ENCODE peak calls at places on chromosomes 2 and 18, in seven cellular contexts. V, E, I, U, J, Q and K are unnamed samples. For H3K27me3, the result is how much of the 10 kb centered on the place peaks cover.

GRCh38 chr2:88450925-88451575 is 1.4 kb downstream of the FOXI3 start:
- DNase-seq in E (no peak), Q (no peak), I (no peak), V (no peak), U (no peak), J (peak), K (no peak)

GRCh38 chr2:208698114-208698513 is 291.5 kb downstream of the PTH2R start:
- DNase-seq in U (no peak), J (no peak), V (no peak), I (no peak), Q (no peak), E (no peak), K (no peak)

GRCh38 chr2:34373586-34374233 is 774.6 kb upstream of the FAM98A start:
- DNase-seq in J (no peak), Q (no peak), E (no peak), U (no peak), I (no peak), V (no peak), K (no peak)

GRCh38 chr2:102041351-102041750 is 49.6 kb downstream of the IL1R2 start:
- DNase-seq in E (no peak), Q (no peak), V (no peak), I (no peak), U (peak), J (no peak), K (no peak)

GRCh38 chr2:157627594-157628281 is 926 bp downstream of the ACVR1C start:
- DNase-seq in E (no peak), V (no peak), I (no peak), U (no peak), Q (peak), J (no peak), K (no peak)

GRCh38 chr18:6752200-6752873 is 22.8 kb downstream of the ARHGAP28 start:
- DNase-seq in I (no peak), V (no peak), J (no peak), E (no peak), U (no peak), Q (peak), K (no peak)

GRCh38 chr2:27085670-27086089 is 892 bp upstream of the KHK start:
- DNase-seq in Q (peak), V (no peak), I (no peak), U (peak), J (peak), E (peak), K (peak)

GRCh38 chr2:10287766-10288165 is 14.9 kb upstream of the HPCAL1 start:
- DNase-seq in V (no peak), Q (no peak), E (no peak), U (no peak), J (peak), I (no peak), K (no peak)

GRCh38 chr2:55140316-55141219 is 90.3 kb upstream of the RTN4 start:
- DNase-seq in U (no peak), Q (no peak), E (no peak), V (no peak), J (no peak), I (no peak), K (no peak)

GRCh38 chr2:176174850-176175728 is 13.4 kb upstream of the HOXD1 start:
- DNase-seq in U (no peak), J (no peak), Q (no peak), E (peak), I (no peak), V (no peak), K (no peak)

GRCh38 chr2:102753563-102754159 is 8.2 kb upstream of the TMEM182 start:
- DNase-seq in V (peak), I (no peak), J (no peak), E (no peak), U (peak), Q (peak), K (no peak)

GRCh38 chr2:41441958-41442357 is 605.9 kb upstream of the PKDCC start:
- DNase-seq in Q (no peak), I (no peak), J (no peak), U (no peak), E (no peak), V (no peak), K (no peak)

GRCh38 chr18:25005602-25006375 is 346.2 kb downstream of the ZNF521 start:
- DNase-seq in Q (no peak), I (no peak), J (no peak), U (no peak), V (no peak), E (no peak), K (no peak)

GRCh38 chr18:21914739-21915319 is 174.2 kb downstream of the MIB1 start:
- DNase-seq in I (peak), J (no peak), U (no peak), E (no peak), Q (peak), V (peak), K (no peak)

GRCh38 chr2:217866457-217866856 is 136.3 kb downstream of the TNS1 start:
- DNase-seq in J (no peak), E (no peak), U (no peak), Q (no peak), V (no peak), I (no peak), K (no peak)

GRCh38 chr2:164960159-164960558 is 4.8 kb upstream of the SLC38A11 start:
- DNase-seq in J (no peak), I (no peak), U (no peak), E (no peak), Q (no peak), V (no peak), K (no peak)

GRCh38 chr2:113157108-113157896 is 16.5 kb upstream of the PSD4 start:
- DNase-seq in Q (no peak), J (peak), U (no peak), I (no peak), E (no peak), V (no peak), K (peak)

GRCh38 chr18:75293591-75293990 is 83.0 kb downstream of the TSHZ1 start:
- DNase-seq in Q (peak), V (no peak), U (no peak), J (no peak), E (no peak), I (no peak), K (no peak)

GRCh38 chr2:98607741-98608117 is 583 bp downstream of the COA5 start:
- DNase-seq in E (no peak), U (no peak), Q (no peak), J (no peak), V (no peak), I (no peak), K (no peak)

GRCh38 chr2:3244486-3244885 is 133.1 kb downstream of the EIPR1 start:
- DNase-seq in Q (no peak), E (no peak), U (no peak), I (no peak), J (no peak), V (no peak), K (no peak)

GRCh38 chr2:75787532-75788132 is 76.9 kb upstream of the GCFC2 start:
- DNase-seq in U (no peak), V (peak), J (no peak), E (no peak), I (no peak), Q (peak), K (no peak)

GRCh38 chr2:145677371-145677770 is 1157.5 kb upstream of the ZEB2 start:
- DNase-seq in I (no peak), Q (no peak), E (no peak), J (no peak), U (no peak), V (no peak), K (no peak)

GRCh38 chr18:48543228-48543627 is 4.4 kb downstream of the CTIF start:
- DNase-seq in I (no peak), J (no peak), Q (no peak), U (no peak), V (no peak), E (no peak), K (no peak)

GRCh38 chr18:5895886-5896740 is 791 bp upstream of the TMEM200C start:
- DNase-seq in Q (no peak), V (no peak), J (peak), E (peak), I (no peak), U (no peak), K (peak)

GRCh38 chr2:236169741-236170654 is 1.8 kb upstream of the GBX2 start:
- DNase-seq in U (no peak), I (no peak), Q (no peak), E (no peak), V (no peak), J (peak), K (no peak)

GRCh38 chr18:13688191-13689136 is 37.9 kb downstream of the FAM210A start:
- DNase-seq in I (no peak), E (no peak), V (no peak), Q (no peak), J (no peak), U (no peak), K (no peak)

GRCh38 chr2:46913471-46914381 is 1.9 kb downstream of the MCFD2 start:
- DNase-seq in E (no peak), V (peak), Q (peak), I (no peak), U (no peak), J (no peak), K (no peak)

GRCh38 chr2:33788044-33788443 is 188.9 kb upstream of the FAM98A start:
- DNase-seq in E (no peak), J (no peak), I (no peak), V (no peak), U (no peak), Q (no peak), K (no peak)

GRCh38 chr18:79503406-79503805 is 107.7 kb downstream of the NFATC1 start:
- DNase-seq in U (peak), V (no peak), Q (no peak), J (peak), I (no peak), E (peak), K (no peak)

GRCh38 chr18:57803119-57803969 is at the start of gene ATP8B1:
- DNase-seq in E (peak), J (peak), I (no peak), U (peak), Q (no peak), V (peak), K (peak)

DNA sequence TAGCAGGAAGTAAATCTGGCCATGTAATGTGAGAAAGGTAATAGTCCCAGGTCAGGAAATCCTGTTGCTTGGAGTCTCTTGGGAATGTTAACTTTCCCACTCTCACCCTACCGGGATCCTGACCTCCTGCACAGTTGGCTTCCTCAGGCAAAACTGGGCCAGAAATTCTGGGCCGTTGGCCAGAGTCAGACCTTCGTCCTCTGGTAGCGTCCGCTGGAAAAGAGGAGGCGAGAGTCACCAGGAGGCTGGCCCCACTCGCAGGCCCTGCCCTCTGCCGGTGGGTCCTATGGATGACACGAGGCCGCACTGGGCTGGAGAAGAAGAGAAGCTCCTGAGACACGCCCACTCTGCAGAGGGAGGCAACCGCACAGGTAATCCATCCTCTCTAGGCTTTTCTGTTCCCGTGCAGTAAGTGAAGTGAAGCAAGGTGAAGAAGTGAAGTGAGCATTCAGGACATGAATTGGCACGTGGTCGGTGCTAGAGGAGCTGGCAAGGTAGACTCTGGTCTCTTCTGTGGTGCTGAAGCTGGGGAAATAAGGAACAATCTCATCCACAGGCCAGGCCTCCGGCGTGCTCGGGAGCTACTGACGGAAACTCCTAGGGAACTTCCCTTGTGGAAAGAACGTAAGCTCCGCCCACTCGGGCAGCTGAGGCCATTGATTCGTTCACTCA is 182.7 kb upstream of the GLI2 start:
- DNase-seq in I (peak), V (peak), Q (peak), J (peak), E (peak), U (peak), K (no peak)
- TF ChIP-seq CTCF in I (peak), V (peak), Q (peak), J (peak), E (peak), U (peak), K (peak)

GRCh38 chr2:241812730-241813079 is 3.7 kb downstream of the NEU4 start:
- DNase-seq in I (no peak), E (peak), U (no peak), Q (no peak), J (no peak), V (no peak), K (no peak)

GRCh38 chr2:241814571-241815476 is 5.8 kb downstream of the NEU4 start:
- DNase-seq in U (no peak), E (no peak), V (no peak), J (peak), I (no peak), Q (no peak), K (no peak)

GRCh38 chr2:241815477-241816430 is 6.8 kb downstream of the NEU4 start:
- DNase-seq in U (peak), I (no peak), J (peak), Q (no peak), V (no peak), E (no peak), K (no peak)

GRCh38 chr2:241813080-241813805 is 4.2 kb downstream of the NEU4 start:
- DNase-seq in Q (no peak), I (no peak), E (peak), U (peak), V (no peak), J (peak), K (no peak)

DNA sequence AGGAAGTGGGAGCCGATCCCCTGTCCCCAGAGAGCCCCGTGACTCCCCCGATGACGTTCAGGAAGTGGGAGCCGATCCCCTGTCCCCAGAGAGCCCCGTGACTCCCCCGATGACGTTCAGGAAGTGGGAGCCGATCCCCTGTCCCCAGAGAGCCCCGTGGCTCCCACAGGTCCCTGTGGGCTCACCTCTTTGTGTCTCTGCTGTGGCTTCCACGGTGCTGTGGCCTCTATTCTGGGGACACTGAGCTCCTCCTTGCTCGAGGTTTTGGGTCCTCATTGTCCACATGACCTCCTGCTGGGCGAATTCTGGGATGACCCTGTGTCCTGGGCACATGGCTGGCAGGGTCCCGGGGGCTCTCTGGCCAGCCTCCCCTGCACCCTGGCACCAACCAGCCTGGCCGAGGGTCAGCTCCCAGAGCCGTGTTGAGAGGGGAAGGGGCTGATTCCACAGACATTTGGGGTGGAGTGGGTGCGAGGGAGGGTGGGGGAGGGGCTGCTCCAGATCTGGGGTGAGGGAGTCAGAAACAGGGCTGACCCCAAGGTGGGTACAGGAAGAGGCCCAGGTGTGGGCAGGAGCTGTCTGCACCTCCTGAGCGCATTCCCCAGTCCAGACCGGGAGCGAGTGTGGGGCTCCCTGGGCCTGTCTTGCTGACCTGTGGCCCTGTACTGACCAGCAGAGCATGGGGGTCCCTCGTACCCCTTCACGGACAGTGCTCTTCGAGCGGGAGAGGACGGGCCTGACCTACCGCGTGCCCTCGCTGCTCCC is 5.0 kb downstream of the NEU4 start:
- DNase-seq in E (no peak), V (no peak), U (peak), Q (peak), J (peak), I (no peak), K (no peak)
- H3K27me3 ChIP-seq in E (under half), V (under half), U (half or more), Q (under half), J (under half), I (half or more), K (under half)

GRCh38 chr2:180655393-180655792 is 325.0 kb upstream of the UBE2E3 start:
- DNase-seq in J (no peak), I (no peak), Q (no peak), U (no peak), E (no peak), V (no peak), K (no peak)
- TF ChIP-seq CTCF in J (no peak), I (no peak), Q (no peak), U (no peak), E (no peak), V (no peak), K (no peak)

DNA sequence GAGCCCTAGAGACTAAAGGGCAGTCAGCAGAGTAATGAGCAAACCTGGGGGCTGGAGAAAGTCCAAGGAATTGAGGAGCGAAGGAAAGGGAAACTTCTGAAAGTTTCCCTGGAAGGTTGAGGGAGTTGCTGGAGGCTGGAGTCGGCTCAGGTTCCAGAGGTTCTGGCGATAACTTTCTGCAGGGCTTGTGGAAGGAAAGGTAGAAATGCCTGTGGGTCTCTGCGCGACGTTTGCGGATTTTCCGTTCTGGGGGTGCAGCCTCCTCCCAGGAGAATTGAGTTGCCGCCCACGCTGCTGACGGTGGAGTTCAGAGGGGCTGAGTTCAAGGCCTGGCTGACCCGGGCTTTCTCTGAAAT is 9.3 kb downstream of the POU3F3 start:
- DNase-seq in J (no peak), Q (no peak), I (no peak), E (no peak), U (no peak), V (no peak), K (no peak)
- H3K27me3 ChIP-seq in J (half or more), Q (half or more), I (half or more), E (half or more), U (half or more), V (under half), K (under half)